ENCODE peak calls at places on chromosomes 7 and 10, in seven cellular contexts. One of them, this sample, is unnamed.

GRCh38 chr10:7686351-7687171 is 16.6 kb upstream of the ITIH2 start:
- DNase-seq in GM12865: no peak
- DNase-seq in gastrocnemius medialis: no peak
- DNase-seq in HL-60: no peak
- DNase-seq in HCT116: no peak
- DNase-seq in psoas muscle: no peak
- DNase-seq in Peyer's patch: no peak
- DNase-seq in this sample: peak; percentile 31

GRCh38 chr10:91123246-91123645 is 97.2 kb upstream of the PCGF5 start:
- DNase-seq in psoas muscle: no peak
- DNase-seq in HL-60: no peak
- DNase-seq in GM12865: no peak
- DNase-seq in gastrocnemius medialis: no peak
- DNase-seq in Peyer's patch: no peak
- DNase-seq in HCT116: no peak
- DNase-seq in this sample: no peak

GRCh38 chr7:116569737-116570136 is 44.9 kb downstream of the CAV1 start:
- DNase-seq in HCT116: no peak
- DNase-seq in GM12865: no peak
- DNase-seq in Peyer's patch: no peak
- DNase-seq in HL-60: no peak
- DNase-seq in psoas muscle: no peak
- DNase-seq in gastrocnemius medialis: no peak
- DNase-seq in this sample: no peak

GRCh38 chr7:80466638-80467037 is 45.2 kb downstream of the GNAT3 start:
- DNase-seq in HL-60: no peak
- DNase-seq in Peyer's patch: no peak
- DNase-seq in HCT116: no peak
- DNase-seq in psoas muscle: no peak
- DNase-seq in GM12865: no peak
- DNase-seq in gastrocnemius medialis: no peak
- DNase-seq in this sample: no peak

GRCh38 chr10:60572511-60573194 is 183.0 kb upstream of the ANK3 start:
- DNase-seq in HL-60: no peak
- DNase-seq in HCT116: no peak
- DNase-seq in GM12865: no peak
- DNase-seq in psoas muscle: no peak
- DNase-seq in Peyer's patch: no peak
- DNase-seq in gastrocnemius medialis: peak; percentile 6
- DNase-seq in this sample: peak; percentile 54

GRCh38 chr10:79093658-79094411 is 25.1 kb downstream of the ZMIZ1 start:
- DNase-seq in GM12865: peak; percentile 62
- DNase-seq in psoas muscle: peak; percentile 68
- DNase-seq in HCT116: no peak
- DNase-seq in HL-60: peak; percentile 96
- DNase-seq in gastrocnemius medialis: peak; percentile 75
- DNase-seq in Peyer's patch: peak; percentile 33
- DNase-seq in this sample: peak; percentile 82

GRCh38 chr10:111261066-111261465 is 184.2 kb downstream of the ADRA2A start:
- DNase-seq in HL-60: no peak
- DNase-seq in psoas muscle: no peak
- DNase-seq in gastrocnemius medialis: no peak
- DNase-seq in GM12865: no peak
- DNase-seq in Peyer's patch: no peak
- DNase-seq in HCT116: no peak
- DNase-seq in this sample: no peak

GRCh38 chr10:24344695-24345473 is 135.9 kb downstream of the KIAA1217 start:
- DNase-seq in psoas muscle: no peak
- DNase-seq in gastrocnemius medialis: no peak
- DNase-seq in HCT116: no peak
- DNase-seq in Peyer's patch: no peak
- DNase-seq in HL-60: no peak
- DNase-seq in GM12865: no peak
- DNase-seq in this sample: no peak

GRCh38 chr7:88344956-88345832 is 38.5 kb upstream of the STEAP4 start:
- DNase-seq in HCT116: peak; percentile 23
- DNase-seq in Peyer's patch: no peak
- DNase-seq in GM12865: peak; percentile 35
- DNase-seq in psoas muscle: peak; percentile 37
- DNase-seq in HL-60: peak; percentile 38
- DNase-seq in gastrocnemius medialis: no peak
- DNase-seq in this sample: no peak

GRCh38 chr7:73329861-73330581 is 2.1 kb downstream of the FKBP6 start:
- DNase-seq in HCT116: no peak
- DNase-seq in HL-60: no peak
- DNase-seq in Peyer's patch: no peak
- DNase-seq in GM12865: no peak
- DNase-seq in gastrocnemius medialis: no peak
- DNase-seq in psoas muscle: no peak
- DNase-seq in this sample: no peak

GRCh38 chr7:30038182-30038980 is 10.2 kb downstream of the PLEKHA8 start:
- DNase-seq in psoas muscle: no peak
- DNase-seq in HCT116: no peak
- DNase-seq in Peyer's patch: no peak
- DNase-seq in GM12865: no peak
- DNase-seq in HL-60: no peak
- DNase-seq in gastrocnemius medialis: no peak
- DNase-seq in this sample: no peak

GRCh38 chr7:12401538-12402364 is 1.9 kb downstream of the VWDE start:
- DNase-seq in HL-60: no peak
- DNase-seq in psoas muscle: no peak
- DNase-seq in HCT116: no peak
- DNase-seq in Peyer's patch: no peak
- DNase-seq in GM12865: no peak
- DNase-seq in gastrocnemius medialis: no peak
- DNase-seq in this sample: no peak

GRCh38 chr7:22725585-22725984 is 1.4 kb upstream of the IL6 start:
- DNase-seq in psoas muscle: no peak
- DNase-seq in Peyer's patch: no peak
- DNase-seq in GM12865: peak; percentile 71
- DNase-seq in HL-60: no peak
- DNase-seq in HCT116: peak; percentile 27
- DNase-seq in gastrocnemius medialis: no peak
- DNase-seq in this sample: no peak

GRCh38 chr7:154672659-154673415 is 330.1 kb downstream of the PAXIP1 start:
- DNase-seq in GM12865: no peak
- DNase-seq in Peyer's patch: no peak
- DNase-seq in HCT116: no peak
- DNase-seq in HL-60: no peak
- DNase-seq in gastrocnemius medialis: no peak
- DNase-seq in psoas muscle: no peak
- DNase-seq in this sample: no peak

GRCh38 chr10:71444284-71445054 is 47.7 kb downstream of the CDH23 start:
- DNase-seq in GM12865: no peak
- DNase-seq in psoas muscle: no peak
- DNase-seq in HCT116: no peak
- DNase-seq in HL-60: no peak
- DNase-seq in Peyer's patch: no peak
- DNase-seq in gastrocnemius medialis: no peak
- DNase-seq in this sample: no peak

GRCh38 chr7:1358376-1359050 is 100.8 kb downstream of the MICALL2 start:
- DNase-seq in HL-60: no peak
- DNase-seq in psoas muscle: no peak
- DNase-seq in Peyer's patch: no peak
- DNase-seq in GM12865: no peak
- DNase-seq in HCT116: no peak
- DNase-seq in gastrocnemius medialis: no peak
- DNase-seq in this sample: no peak

GRCh38 chr7:136523581-136523980 is 344.9 kb upstream of the CHRM2 start:
- DNase-seq in HCT116: no peak
- DNase-seq in psoas muscle: no peak
- DNase-seq in GM12865: no peak
- DNase-seq in gastrocnemius medialis: no peak
- DNase-seq in HL-60: no peak
- DNase-seq in Peyer's patch: no peak
- DNase-seq in this sample: no peak

GRCh38 chr10:34187201-34187600 is 627.9 kb downstream of the PARD3 start:
- DNase-seq in Peyer's patch: no peak
- DNase-seq in GM12865: no peak
- DNase-seq in psoas muscle: no peak
- DNase-seq in gastrocnemius medialis: no peak
- DNase-seq in HCT116: no peak
- DNase-seq in HL-60: no peak
- DNase-seq in this sample: no peak

GRCh38 chr10:101559596-101560292 is 28.3 kb downstream of the POLL start:
- DNase-seq in GM12865: no peak
- DNase-seq in HL-60: no peak
- DNase-seq in HCT116: no peak
- DNase-seq in psoas muscle: no peak
- DNase-seq in gastrocnemius medialis: no peak
- DNase-seq in Peyer's patch: no peak
- DNase-seq in this sample: no peak

GRCh38 chr10:49408437-49409306 is 12.8 kb upstream of the DRGX start:
- DNase-seq in GM12865: peak; percentile 39
- DNase-seq in Peyer's patch: no peak
- DNase-seq in HCT116: peak; percentile 16
- DNase-seq in psoas muscle: no peak
- DNase-seq in HL-60: peak; percentile 18
- DNase-seq in gastrocnemius medialis: no peak
- DNase-seq in this sample: no peak

GRCh38 chr10:3122486-3123205 is 49.9 kb downstream of the PITRM1 start:
- DNase-seq in GM12865: no peak
- DNase-seq in psoas muscle: no peak
- DNase-seq in HCT116: no peak
- DNase-seq in Peyer's patch: no peak
- DNase-seq in gastrocnemius medialis: no peak
- DNase-seq in HL-60: no peak
- DNase-seq in this sample: no peak

GRCh38 chr10:75477681-75478080 is 46.3 kb downstream of the LRMDA start:
- DNase-seq in Peyer's patch: no peak
- DNase-seq in GM12865: no peak
- DNase-seq in psoas muscle: no peak
- DNase-seq in gastrocnemius medialis: no peak
- DNase-seq in HL-60: no peak
- DNase-seq in HCT116: no peak
- DNase-seq in this sample: no peak

GRCh38 chr7:113756250-113756649 is 162.6 kb downstream of the PPP1R3A start:
- DNase-seq in Peyer's patch: no peak
- DNase-seq in GM12865: no peak
- DNase-seq in gastrocnemius medialis: no peak
- DNase-seq in HCT116: no peak
- DNase-seq in HL-60: no peak
- DNase-seq in psoas muscle: no peak
- DNase-seq in this sample: peak; percentile 45

GRCh38 chr10:3476186-3476585 is 303.6 kb upstream of the PITRM1 start:
- DNase-seq in HL-60: no peak
- DNase-seq in HCT116: no peak
- DNase-seq in psoas muscle: no peak
- DNase-seq in gastrocnemius medialis: no peak
- DNase-seq in GM12865: no peak
- DNase-seq in Peyer's patch: no peak
- DNase-seq in this sample: no peak

GRCh38 chr7:28685660-28686417 is 272.3 kb downstream of the TRIL start:
- DNase-seq in psoas muscle: peak; percentile 86
- DNase-seq in gastrocnemius medialis: peak; percentile 93
- DNase-seq in GM12865: peak; percentile 9
- DNase-seq in HL-60: peak; percentile 65
- DNase-seq in HCT116: peak; percentile 65
- DNase-seq in Peyer's patch: peak; percentile 24
- DNase-seq in this sample: peak; percentile 91
- H3K4me3 ChIP-seq in psoas muscle: peak overlapping the region; percentile 67
- H3K4me3 ChIP-seq in gastrocnemius medialis: peak overlapping the region; percentile 59
- H3K4me3 ChIP-seq in GM12865: no peak overlapping the region
- H3K4me3 ChIP-seq in HL-60: peak overlapping the region; percentile 0
- H3K4me3 ChIP-seq in HCT116: peak overlapping the region; percentile 42
- H3K4me3 ChIP-seq in Peyer's patch: peak overlapping the region; percentile 36
- H3K4me3 ChIP-seq in this sample: peak overlapping the region; percentile 7

DNA sequence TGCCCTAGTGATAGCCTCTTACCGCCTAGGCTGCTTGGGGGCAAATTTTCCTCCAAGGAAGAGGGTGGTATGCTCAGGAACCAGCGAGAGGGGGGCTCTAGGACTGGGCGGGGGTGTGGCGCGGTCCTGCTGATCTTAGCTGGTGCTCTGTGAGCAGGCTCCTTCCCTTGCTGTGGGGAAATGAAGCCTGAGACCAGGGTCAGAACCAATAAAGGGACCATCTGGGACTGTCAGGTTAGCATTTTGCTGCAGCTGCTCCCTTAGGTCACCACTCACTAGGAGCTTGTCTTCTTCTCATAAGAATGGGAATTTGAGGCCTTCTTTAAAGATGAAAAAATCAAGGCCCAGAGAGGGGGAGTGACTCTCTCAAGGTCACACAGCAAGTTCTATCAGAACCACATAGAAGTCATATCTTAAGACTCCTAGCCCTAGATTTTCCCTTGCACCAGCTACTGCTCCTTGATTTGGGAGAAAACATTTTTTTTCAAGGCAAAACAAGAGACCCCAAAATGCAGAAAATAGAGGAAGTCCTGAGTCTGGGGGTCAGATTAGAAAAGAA is 2.0 kb upstream of the NEUROG3 start:
- DNase-seq in psoas muscle: no peak
- DNase-seq in HL-60: no peak
- DNase-seq in gastrocnemius medialis: no peak
- DNase-seq in Peyer's patch: no peak
- DNase-seq in HCT116: no peak
- DNase-seq in GM12865: no peak
- DNase-seq in this sample: no peak
- H3K4me3 ChIP-seq in psoas muscle: no peak overlapping the region
- H3K4me3 ChIP-seq in HL-60: no peak overlapping the region
- H3K4me3 ChIP-seq in gastrocnemius medialis: no peak overlapping the region
- H3K4me3 ChIP-seq in Peyer's patch: no peak overlapping the region
- H3K4me3 ChIP-seq in HCT116: no peak overlapping the region
- H3K4me3 ChIP-seq in GM12865: no peak overlapping the region
- H3K4me3 ChIP-seq in this sample: no peak overlapping the region

DNA sequence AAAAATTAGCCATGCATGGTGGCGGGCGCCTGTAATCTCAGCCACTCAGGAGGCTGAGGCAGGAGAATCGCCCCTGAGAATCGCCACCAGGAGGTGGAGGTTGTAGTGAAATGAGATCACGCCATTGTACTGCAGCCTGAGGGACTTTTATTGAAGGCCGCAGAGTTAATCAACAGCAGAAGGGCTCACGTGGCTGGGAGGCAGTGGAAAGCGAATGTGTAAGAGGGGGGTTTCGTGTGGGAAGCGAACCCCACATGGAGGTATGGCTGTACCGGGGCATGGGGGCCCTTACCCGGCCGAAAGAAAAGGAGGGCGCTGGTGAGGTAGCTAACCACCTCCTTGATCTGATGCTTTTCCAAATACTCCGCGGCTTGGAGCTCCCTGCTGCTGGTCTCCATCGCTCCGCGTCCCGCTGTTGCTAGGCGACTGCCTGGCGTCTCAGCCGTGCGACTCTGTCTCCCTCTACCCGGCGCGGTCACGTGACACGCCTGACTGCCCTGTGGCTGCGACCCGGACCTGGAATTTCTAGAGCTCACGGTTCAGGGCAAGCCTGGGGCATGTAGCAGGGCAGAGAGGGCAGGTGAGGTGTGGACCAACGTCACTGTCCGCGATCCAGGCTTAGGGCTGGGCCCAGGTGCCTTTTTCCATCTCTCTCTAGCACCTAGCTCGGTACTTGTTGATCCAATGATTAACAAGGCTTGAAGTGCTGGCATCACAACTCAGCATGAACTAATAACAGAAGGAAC is at the start of gene EFCAB10:
- DNase-seq in Peyer's patch: peak; percentile 40
- DNase-seq in gastrocnemius medialis: no peak
- DNase-seq in psoas muscle: peak; percentile 35
- DNase-seq in GM12865: peak; percentile 71
- DNase-seq in HL-60: peak; percentile 55
- DNase-seq in HCT116: peak; percentile 56
- DNase-seq in this sample: peak; percentile 56
- H3K4me3 ChIP-seq in Peyer's patch: peak within 1 kb of the TSS; percentile 11
- H3K4me3 ChIP-seq in gastrocnemius medialis: peak within 1 kb of the TSS; percentile 24
- H3K4me3 ChIP-seq in psoas muscle: peak within 1 kb of the TSS; percentile 33
- H3K4me3 ChIP-seq in GM12865: peak within 1 kb of the TSS; percentile 43
- H3K4me3 ChIP-seq in HL-60: no peak within 1 kb of the TSS
- H3K4me3 ChIP-seq in HCT116: peak within 1 kb of the TSS; percentile 57
- H3K4me3 ChIP-seq in this sample: peak within 1 kb of the TSS; percentile 12

GRCh38 chr10:14648042-14648765 is 126.5 kb downstream of the FAM107B start:
- DNase-seq in HL-60: peak; percentile 86
- DNase-seq in Peyer's patch: peak; percentile 86
- DNase-seq in psoas muscle: peak; percentile 25
- DNase-seq in gastrocnemius medialis: peak; percentile 24
- DNase-seq in HCT116: no peak
- DNase-seq in GM12865: peak; percentile 99
- DNase-seq in this sample: peak; percentile 57
- H3K4me3 ChIP-seq in HL-60: peak overlapping the region; percentile 14
- H3K4me3 ChIP-seq in Peyer's patch: peak overlapping the region; percentile 4
- H3K4me3 ChIP-seq in psoas muscle: no peak overlapping the region
- H3K4me3 ChIP-seq in gastrocnemius medialis: no peak overlapping the region
- H3K4me3 ChIP-seq in HCT116: no peak overlapping the region
- H3K4me3 ChIP-seq in GM12865: peak overlapping the region; percentile 22
- H3K4me3 ChIP-seq in this sample: no peak overlapping the region